ENCODE peak calls at places on chromosomes 5 and 9, in seven cellular contexts. One of them, this sample, is unnamed.

GRCh38 chr5:17401509-17402290 is 96.3 kb upstream of the TAF11L2 start:
- DNase-seq in lung: no peak
- DNase-seq in adrenal gland: no peak
- DNase-seq in foreskin fibroblast: no peak
- DNase-seq in cardiac fibroblast: no peak
- DNase-seq in GM20000: no peak
- DNase-seq in A673: no peak
- DNase-seq in this sample: no peak

GRCh38 chr5:61229416-61229815 is 67.1 kb upstream of the SMIM15 start:
- DNase-seq in GM20000: no peak
- DNase-seq in A673: no peak
- DNase-seq in lung: no peak
- DNase-seq in foreskin fibroblast: peak; percentile 3
- DNase-seq in adrenal gland: peak; percentile 67
- DNase-seq in cardiac fibroblast: no peak
- DNase-seq in this sample: no peak

GRCh38 chr5:124652514-124652819 is 94.0 kb downstream of the ZNF608 start:
- DNase-seq in GM20000: no peak
- DNase-seq in A673: no peak
- DNase-seq in foreskin fibroblast: no peak
- DNase-seq in cardiac fibroblast: no peak
- DNase-seq in lung: no peak
- DNase-seq in adrenal gland: no peak
- DNase-seq in this sample: no peak

GRCh38 chr5:1727571-1727970 is 72.1 kb downstream of the MRPL36 start:
- DNase-seq in adrenal gland: no peak
- DNase-seq in cardiac fibroblast: no peak
- DNase-seq in GM20000: no peak
- DNase-seq in lung: no peak
- DNase-seq in foreskin fibroblast: no peak
- DNase-seq in A673: no peak
- DNase-seq in this sample: no peak

GRCh38 chr5:35963381-35963843 is 25.0 kb upstream of the CAPSL start:
- DNase-seq in foreskin fibroblast: peak; percentile 42
- DNase-seq in lung: no peak
- DNase-seq in cardiac fibroblast: no peak
- DNase-seq in A673: peak; percentile 45
- DNase-seq in GM20000: no peak
- DNase-seq in adrenal gland: no peak
- DNase-seq in this sample: peak; percentile 19

GRCh38 chr5:113052041-113052795 is 75.6 kb downstream of the DCP2 start:
- DNase-seq in cardiac fibroblast: no peak
- DNase-seq in lung: no peak
- DNase-seq in foreskin fibroblast: peak; percentile 61
- DNase-seq in A673: no peak
- DNase-seq in GM20000: no peak
- DNase-seq in adrenal gland: peak; percentile 38
- DNase-seq in this sample: no peak

GRCh38 chr5:5419291-5420210 is 2.9 kb upstream of the ICE1 start:
- DNase-seq in adrenal gland: no peak
- DNase-seq in foreskin fibroblast: peak; percentile 86
- DNase-seq in lung: no peak
- DNase-seq in GM20000: peak; percentile 40
- DNase-seq in cardiac fibroblast: peak; percentile 77
- DNase-seq in A673: peak; percentile 71
- DNase-seq in this sample: peak; percentile 80

GRCh38 chr9:108234811-108235210 is 621.0 kb downstream of the ACTL7B start:
- DNase-seq in lung: no peak
- DNase-seq in cardiac fibroblast: no peak
- DNase-seq in adrenal gland: no peak
- DNase-seq in foreskin fibroblast: peak; percentile 31
- DNase-seq in A673: no peak
- DNase-seq in GM20000: no peak
- DNase-seq in this sample: no peak

GRCh38 chr5:89733772-89734171 is 675.8 kb downstream of the CETN3 start:
- DNase-seq in foreskin fibroblast: no peak
- DNase-seq in lung: no peak
- DNase-seq in adrenal gland: no peak
- DNase-seq in GM20000: no peak
- DNase-seq in cardiac fibroblast: no peak
- DNase-seq in A673: no peak
- DNase-seq in this sample: no peak

GRCh38 chr5:115321309-115321708 is 24.9 kb upstream of the CCDC112 start:
- DNase-seq in foreskin fibroblast: peak; percentile 60
- DNase-seq in lung: no peak
- DNase-seq in A673: no peak
- DNase-seq in adrenal gland: no peak
- DNase-seq in GM20000: no peak
- DNase-seq in cardiac fibroblast: no peak
- DNase-seq in this sample: no peak

GRCh38 chr5:72503888-72504491 is 3.2 kb downstream of the ZNF366 start:
- DNase-seq in GM20000: no peak
- DNase-seq in adrenal gland: no peak
- DNase-seq in A673: no peak
- DNase-seq in cardiac fibroblast: peak; percentile 65
- DNase-seq in foreskin fibroblast: peak; percentile 83
- DNase-seq in lung: no peak
- DNase-seq in this sample: peak; percentile 50

GRCh38 chr5:107474724-107475489 is 195.8 kb downstream of the EFNA5 start:
- DNase-seq in foreskin fibroblast: no peak
- DNase-seq in GM20000: no peak
- DNase-seq in A673: peak; percentile 11
- DNase-seq in adrenal gland: no peak
- DNase-seq in lung: no peak
- DNase-seq in cardiac fibroblast: no peak
- DNase-seq in this sample: no peak

GRCh38 chr9:79581388-79581787 is 9.6 kb downstream of the TLE4 start:
- DNase-seq in GM20000: no peak
- DNase-seq in lung: no peak
- DNase-seq in adrenal gland: no peak
- DNase-seq in A673: no peak
- DNase-seq in foreskin fibroblast: peak; percentile 63
- DNase-seq in cardiac fibroblast: peak; percentile 60
- DNase-seq in this sample: peak; percentile 67

GRCh38 chr9:111959468-111959941 is 62.9 kb downstream of the UGCG start:
- DNase-seq in GM20000: no peak
- DNase-seq in cardiac fibroblast: peak; percentile 79
- DNase-seq in lung: no peak
- DNase-seq in A673: no peak
- DNase-seq in adrenal gland: no peak
- DNase-seq in foreskin fibroblast: peak; percentile 92
- DNase-seq in this sample: peak; percentile 89

GRCh38 chr9:93910598-93910997 is 44.6 kb downstream of the BARX1 start:
- DNase-seq in GM20000: no peak
- DNase-seq in cardiac fibroblast: no peak
- DNase-seq in foreskin fibroblast: no peak
- DNase-seq in A673: no peak
- DNase-seq in lung: no peak
- DNase-seq in adrenal gland: no peak
- DNase-seq in this sample: no peak

GRCh38 chr5:149464796-149465489 is 85.9 kb upstream of the IL17B start:
- DNase-seq in lung: no peak
- DNase-seq in GM20000: no peak
- DNase-seq in A673: no peak
- DNase-seq in foreskin fibroblast: peak; percentile 82
- DNase-seq in cardiac fibroblast: peak; percentile 75
- DNase-seq in adrenal gland: peak; percentile 78
- DNase-seq in this sample: no peak

GRCh38 chr5:73858054-73858453 is 232.1 kb downstream of the ARHGEF28 start:
- DNase-seq in GM20000: no peak
- DNase-seq in cardiac fibroblast: no peak
- DNase-seq in foreskin fibroblast: no peak
- DNase-seq in A673: no peak
- DNase-seq in adrenal gland: no peak
- DNase-seq in lung: no peak
- DNase-seq in this sample: no peak

GRCh38 chr9:5920860-5921328 is 30.2 kb downstream of the MLANA start:
- DNase-seq in adrenal gland: no peak
- DNase-seq in GM20000: peak; percentile 51
- DNase-seq in A673: no peak
- DNase-seq in cardiac fibroblast: no peak
- DNase-seq in foreskin fibroblast: peak; percentile 64
- DNase-seq in lung: no peak
- DNase-seq in this sample: no peak

GRCh38 chr5:154620406-154620805 is 134.8 kb upstream of the LARP1 start:
- DNase-seq in GM20000: no peak
- DNase-seq in lung: no peak
- DNase-seq in A673: no peak
- DNase-seq in cardiac fibroblast: no peak
- DNase-seq in foreskin fibroblast: no peak
- DNase-seq in adrenal gland: no peak
- DNase-seq in this sample: no peak

GRCh38 chr5:59136575-59136974 is 553.7 kb downstream of the RAB3C start:
- DNase-seq in GM20000: no peak
- DNase-seq in A673: no peak
- DNase-seq in lung: no peak
- DNase-seq in adrenal gland: no peak
- DNase-seq in cardiac fibroblast: no peak
- DNase-seq in foreskin fibroblast: no peak
- DNase-seq in this sample: no peak

GRCh38 chr5:109921735-109922395 is 232.1 kb downstream of the MAN2A1 start:
- DNase-seq in adrenal gland: no peak
- DNase-seq in lung: peak; percentile 61
- DNase-seq in cardiac fibroblast: peak; percentile 26
- DNase-seq in A673: no peak
- DNase-seq in foreskin fibroblast: no peak
- DNase-seq in GM20000: no peak
- DNase-seq in this sample: no peak

GRCh38 chr9:90960941-90961340 is 159.3 kb downstream of the SYK start:
- DNase-seq in foreskin fibroblast: no peak
- DNase-seq in lung: no peak
- DNase-seq in A673: no peak
- DNase-seq in adrenal gland: no peak
- DNase-seq in GM20000: no peak
- DNase-seq in cardiac fibroblast: peak; percentile 25
- DNase-seq in this sample: peak; percentile 20

GRCh38 chr9:69027355-69028097 is 8.0 kb upstream of the FXN start:
- DNase-seq in GM20000: peak; percentile 73
- DNase-seq in foreskin fibroblast: peak; percentile 65
- DNase-seq in A673: peak; percentile 71
- DNase-seq in adrenal gland: peak; percentile 47
- DNase-seq in cardiac fibroblast: peak; percentile 57
- DNase-seq in lung: no peak
- DNase-seq in this sample: peak; percentile 67

DNA sequence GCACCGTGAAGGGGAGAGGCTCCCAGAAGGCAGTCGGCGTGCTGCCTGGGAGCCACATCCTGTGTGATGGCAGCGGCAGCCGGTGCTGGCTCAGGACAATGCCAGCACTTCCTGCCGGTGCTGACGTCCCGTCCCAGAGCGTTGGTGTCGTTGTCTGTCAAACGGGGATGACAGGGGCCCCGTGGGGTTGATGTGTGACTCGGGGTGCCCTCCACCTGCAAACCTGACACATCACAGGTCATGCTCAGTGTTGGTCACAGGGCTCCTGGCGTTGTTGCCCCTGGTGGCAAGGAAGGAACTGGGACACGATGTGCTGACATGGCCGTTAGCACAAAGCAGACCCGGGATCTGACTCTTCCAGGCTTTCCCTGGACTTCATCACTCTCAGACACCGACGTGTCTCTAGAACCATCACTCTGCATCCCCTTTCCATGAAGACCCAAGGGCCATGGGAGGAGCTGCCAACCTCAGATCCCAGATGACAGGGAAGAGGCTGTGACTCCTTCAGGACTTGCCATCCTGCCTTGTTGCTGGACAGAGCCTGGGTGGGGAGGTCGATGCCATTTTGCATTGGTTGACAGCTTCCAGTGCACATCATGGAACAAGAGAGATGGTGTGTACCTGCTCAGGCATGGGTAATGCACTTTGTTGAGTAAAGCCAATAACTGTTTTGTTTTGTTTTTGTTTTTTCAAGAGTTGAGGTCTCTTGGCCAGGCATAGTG is 21.5 kb downstream of the PLPP7 start:
- DNase-seq in cardiac fibroblast: no peak
- DNase-seq in A673: no peak
- DNase-seq in GM20000: no peak
- DNase-seq in foreskin fibroblast: no peak
- DNase-seq in lung: no peak
- DNase-seq in adrenal gland: no peak
- DNase-seq in this sample: no peak
- TF ChIP-seq CTCF in cardiac fibroblast: no peak
- TF ChIP-seq CTCF in A673: no peak
- TF ChIP-seq CTCF in GM20000: no peak
- TF ChIP-seq CTCF in foreskin fibroblast: no peak
- TF ChIP-seq CTCF in lung: no peak
- TF ChIP-seq CTCF in adrenal gland: no peak
- TF ChIP-seq CTCF in this sample: no peak

GRCh38 chr9:98410185-98410697 is 154.8 kb upstream of the TBC1D2 start:
- DNase-seq in cardiac fibroblast: peak; percentile 93
- DNase-seq in adrenal gland: no peak
- DNase-seq in lung: no peak
- DNase-seq in foreskin fibroblast: peak; percentile 76
- DNase-seq in GM20000: no peak
- DNase-seq in A673: peak; percentile 60
- DNase-seq in this sample: peak; percentile 89
- TF ChIP-seq CTCF in cardiac fibroblast: peak; percentile 63
- TF ChIP-seq CTCF in adrenal gland: no peak
- TF ChIP-seq CTCF in lung: no peak
- TF ChIP-seq CTCF in foreskin fibroblast: peak; percentile 59
- TF ChIP-seq CTCF in GM20000: no peak
- TF ChIP-seq CTCF in A673: no peak
- TF ChIP-seq CTCF in this sample: peak; percentile 64

GRCh38 chr5:130479045-130479804 is 575.0 kb downstream of the CHSY3 start:
- DNase-seq in A673: peak; percentile 0
- DNase-seq in GM20000: no peak
- DNase-seq in cardiac fibroblast: no peak
- DNase-seq in foreskin fibroblast: no peak
- DNase-seq in adrenal gland: no peak
- DNase-seq in lung: no peak
- DNase-seq in this sample: no peak
- TF ChIP-seq CTCF in A673: no peak
- TF ChIP-seq CTCF in GM20000: no peak
- TF ChIP-seq CTCF in cardiac fibroblast: peak; percentile 3
- TF ChIP-seq CTCF in foreskin fibroblast: no peak
- TF ChIP-seq CTCF in adrenal gland: no peak
- TF ChIP-seq CTCF in lung: no peak
- TF ChIP-seq CTCF in this sample: no peak

GRCh38 chr5:75197746-75198145 is 38.9 kb downstream of the ANKRD31 start:
- DNase-seq in adrenal gland: no peak
- DNase-seq in foreskin fibroblast: no peak
- DNase-seq in cardiac fibroblast: no peak
- DNase-seq in lung: no peak
- DNase-seq in A673: no peak
- DNase-seq in GM20000: no peak
- DNase-seq in this sample: no peak

GRCh38 chr5:75189353-75189752 is 47.3 kb downstream of the ANKRD31 start:
- DNase-seq in foreskin fibroblast: no peak
- DNase-seq in GM20000: no peak
- DNase-seq in A673: no peak
- DNase-seq in cardiac fibroblast: no peak
- DNase-seq in adrenal gland: no peak
- DNase-seq in lung: no peak
- DNase-seq in this sample: no peak

GRCh38 chr5:75190227-75190626 is 46.5 kb downstream of the ANKRD31 start:
- DNase-seq in lung: no peak
- DNase-seq in GM20000: no peak
- DNase-seq in adrenal gland: no peak
- DNase-seq in foreskin fibroblast: no peak
- DNase-seq in A673: no peak
- DNase-seq in cardiac fibroblast: no peak
- DNase-seq in this sample: no peak

GRCh38 chr5:75192264-75192663 is 44.4 kb downstream of the ANKRD31 start:
- DNase-seq in adrenal gland: no peak
- DNase-seq in foreskin fibroblast: no peak
- DNase-seq in A673: no peak
- DNase-seq in GM20000: no peak
- DNase-seq in cardiac fibroblast: no peak
- DNase-seq in lung: no peak
- DNase-seq in this sample: no peak

GRCh38 chr5:75192804-75193203 is 43.9 kb downstream of the ANKRD31 start:
- DNase-seq in adrenal gland: no peak
- DNase-seq in foreskin fibroblast: no peak
- DNase-seq in cardiac fibroblast: no peak
- DNase-seq in GM20000: no peak
- DNase-seq in lung: no peak
- DNase-seq in A673: no peak
- DNase-seq in this sample: no peak
- TF ChIP-seq CTCF in adrenal gland: no peak
- TF ChIP-seq CTCF in foreskin fibroblast: no peak
- TF ChIP-seq CTCF in cardiac fibroblast: no peak
- TF ChIP-seq CTCF in GM20000: no peak
- TF ChIP-seq CTCF in lung: no peak
- TF ChIP-seq CTCF in A673: no peak
- TF ChIP-seq CTCF in this sample: no peak

This sample was measured in fibroblast of pulmonary artery.